ENCODE peak calls at places on chromosomes 2 and 18, in nine cellular contexts. M, F, O, T, W, P, K, N and L are unnamed samples.
A peak's percentile ranks its signal among the peaks of the same experiment; 100 is the strongest.

GRCh38 chr2:163641986-163642385 is 93.8 kb downstream of the FIGN start:
- DNase-seq in M (no peak), F (no peak), O (no peak), T (no peak), W (no peak), P (peak; percentile 50), K (no peak), N (peak; percentile 41), L (no peak)

GRCh38 chr2:1731512-1731962 is 12.8 kb downstream of the PXDN start:
- DNase-seq in M (no peak), F (no peak), O (no peak), T (no peak), W (peak; percentile 66), P (peak; percentile 97), K (no peak), N (no peak), L (no peak)

GRCh38 chr2:207469380-207469779 is 60.4 kb upstream of the CREB1 start:
- DNase-seq in M (no peak), F (no peak), O (no peak), T (no peak), W (no peak), P (no peak), K (no peak), N (no peak), L (no peak)

GRCh38 chr2:223488814-223489213 is 113.3 kb downstream of the SCG2 start:
- DNase-seq in M (no peak), F (no peak), O (no peak), T (no peak), W (no peak), P (peak; percentile 91), K (no peak), N (peak; percentile 24), L (no peak)

GRCh38 chr18:7789853-7790552 is 222.9 kb downstream of the PTPRM start:
- DNase-seq in M (no peak), F (peak; percentile 25), O (no peak), T (no peak), W (no peak), P (peak; percentile 31), K (peak; percentile 92), N (peak; percentile 63), L (no peak)

GRCh38 chr2:96374211-96374951 is 38.8 kb downstream of the NCAPH start:
- DNase-seq in M (no peak), F (no peak), O (no peak), T (no peak), W (no peak), P (peak; percentile 28), K (no peak), N (peak; percentile 66), L (no peak)

GRCh38 chr2:46188041-46188715 is 109.0 kb upstream of the EPAS1 start:
- DNase-seq in M (no peak), F (no peak), O (no peak), T (no peak), W (no peak), P (no peak), K (no peak), N (peak; percentile 12), L (no peak)

GRCh38 chr2:200415455-200415854 is 94.4 kb downstream of the KCTD18 start:
- DNase-seq in M (no peak), F (no peak), O (no peak), T (no peak), W (no peak), P (no peak), K (no peak), N (no peak), L (no peak)

GRCh38 chr2:55056024-55056521 is 5.8 kb upstream of the RTN4 start:
- DNase-seq in M (no peak), F (peak; percentile 12), O (no peak), T (no peak), W (no peak), P (no peak), K (peak; percentile 32), N (peak; percentile 56), L (no peak)

GRCh38 chr2:9207641-9208301 is 1.2 kb downstream of the ASAP2 start:
- DNase-seq in M (no peak), F (peak; percentile 29), O (no peak), T (no peak), W (no peak), P (no peak), K (peak; percentile 75), N (peak; percentile 38), L (no peak)

GRCh38 chr2:231034291-231034882 is 2.9 kb upstream of the C2orf72 start:
- DNase-seq in M (no peak), F (no peak), O (peak; percentile 15), T (no peak), W (no peak), P (no peak), K (no peak), N (no peak), L (no peak)

GRCh38 chr18:49690307-49690706 is 123.0 kb downstream of the ACAA2 start:
- DNase-seq in M (no peak), F (peak; percentile 3), O (no peak), T (peak; percentile 49), W (no peak), P (peak; percentile 98), K (no peak), N (peak; percentile 95), L (peak; percentile 90)

GRCh38 chr2:160365691-160366367 is 127.8 kb downstream of the RBMS1 start:
- DNase-seq in M (no peak), F (no peak), O (no peak), T (no peak), W (peak; percentile 81), P (peak; percentile 37), K (no peak), N (peak; percentile 64), L (no peak)

GRCh38 chr2:144598906-144599305 is 79.0 kb upstream of the ZEB2 start:
- DNase-seq in M (no peak), F (no peak), O (no peak), T (no peak), W (no peak), P (no peak), K (no peak), N (no peak), L (no peak)

GRCh38 chr18:13502585-13502984 is 223.8 kb downstream of the FAM210A start:
- DNase-seq in M (no peak), F (no peak), O (no peak), T (no peak), W (peak; percentile 50), P (peak; percentile 35), K (no peak), N (no peak), L (no peak)

GRCh38 chr2:205020673-205021072 is 475.4 kb downstream of the PARD3B start:
- DNase-seq in M (no peak), F (no peak), O (no peak), T (no peak), W (no peak), P (no peak), K (no peak), N (no peak), L (no peak)

GRCh38 chr2:205025580-205026240 is 480.4 kb downstream of the PARD3B start:
- DNase-seq in M (no peak), F (no peak), O (no peak), T (no peak), W (no peak), P (no peak), K (no peak), N (no peak), L (no peak)

GRCh38 chr2:205030695-205031094 is 485.4 kb downstream of the PARD3B start:
- DNase-seq in M (no peak), F (no peak), O (no peak), T (no peak), W (no peak), P (no peak), K (no peak), N (no peak), L (no peak)

GRCh38 chr2:205022751-205023150 is 477.5 kb downstream of the PARD3B start:
- DNase-seq in M (no peak), F (no peak), O (no peak), T (no peak), W (no peak), P (no peak), K (no peak), N (no peak), L (no peak)

GRCh38 chr2:205024822-205025518 is 479.7 kb downstream of the PARD3B start:
- DNase-seq in M (no peak), F (peak; percentile 43), O (no peak), T (peak; percentile 82), W (peak; percentile 77), P (peak; percentile 98), K (no peak), N (peak; percentile 93), L (peak; percentile 79)
- H3K4me3 ChIP-seq in M (no peak overlapping the region), F (peak overlapping the region; percentile 43), O (no peak overlapping the region), T (peak overlapping the region; percentile 13), W (peak overlapping the region; percentile 26), P (no peak overlapping the region), K (no peak overlapping the region), N (no peak overlapping the region), L (peak overlapping the region; percentile 48)

GRCh38 chr2:12321017-12321641 is 395.6 kb upstream of the TRIB2 start:
- DNase-seq in M (no peak), F (no peak), O (no peak), T (peak; percentile 82), W (peak; percentile 81), P (peak; percentile 99), K (no peak), N (peak; percentile 97), L (peak; percentile 79)
- TF ChIP-seq CTCF in M (no peak), F (no peak), O (no peak), T (no peak), W (no peak), P (peak; percentile 10), K (no peak), N (no peak), L (peak; percentile 25)

DNA sequence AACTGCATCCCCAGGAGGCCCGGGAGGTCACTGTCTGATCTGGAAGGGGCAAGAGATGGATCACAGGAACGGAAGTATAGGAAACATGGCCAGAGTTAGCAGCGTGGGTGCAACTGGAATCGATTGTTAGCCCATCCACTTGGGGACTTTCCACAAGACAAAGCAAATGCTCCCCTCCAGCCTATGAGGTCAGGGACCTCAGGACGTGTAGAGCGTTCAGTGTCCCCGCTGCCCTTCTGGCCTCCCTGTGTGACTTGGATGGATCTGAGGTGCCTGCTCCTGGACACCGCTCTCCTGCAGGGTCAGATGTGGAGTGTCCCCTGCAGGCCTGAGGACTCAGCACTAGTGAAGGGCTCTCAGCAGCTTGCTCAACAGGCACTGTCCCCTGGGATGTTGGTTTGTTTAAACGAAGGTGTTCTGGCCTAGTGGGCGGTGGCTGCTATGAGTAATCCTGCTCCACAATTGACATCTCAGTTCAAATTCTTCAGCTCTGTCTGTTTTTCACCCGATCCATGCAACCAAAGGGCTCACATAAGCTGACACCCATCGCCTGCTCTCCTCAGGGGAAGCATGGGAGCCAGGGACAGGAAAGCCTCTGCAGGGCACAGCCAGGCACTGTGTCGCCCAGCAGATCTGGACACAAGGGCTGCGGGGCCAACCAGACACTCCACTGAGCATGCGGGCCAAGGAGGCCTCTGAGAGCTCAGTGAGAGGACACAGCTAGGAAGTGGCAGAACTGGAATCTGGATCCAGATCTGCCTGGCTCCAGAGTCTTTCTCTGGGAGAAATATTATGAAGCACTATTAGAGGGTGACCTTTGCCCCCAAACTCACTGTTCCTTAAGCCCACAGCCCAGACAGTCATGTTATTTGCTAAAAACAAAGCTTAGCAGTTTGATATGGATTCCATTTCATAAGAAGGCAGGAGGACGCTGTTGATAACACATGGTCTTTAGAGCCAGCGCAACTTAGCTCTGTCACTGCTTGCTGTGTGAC is 78.5 kb downstream of the RHOB start:
- DNase-seq in M (peak; percentile 62), F (peak; percentile 68), O (peak; percentile 89), T (no peak), W (peak; percentile 89), P (peak; percentile 46), K (no peak), N (peak; percentile 77), L (no peak)
- H3K4me3 ChIP-seq in M (no peak overlapping the region), F (no peak overlapping the region), O (peak overlapping the region; percentile 38), T (no peak overlapping the region), W (no peak overlapping the region), P (no peak overlapping the region), K (no peak overlapping the region), N (no peak overlapping the region), L (no peak overlapping the region)

GRCh38 chr2:62705859-62706720 is 577 bp downstream of the EHBP1 start:
- DNase-seq in M (no peak), F (peak; percentile 59), O (peak; percentile 54), T (no peak), W (peak; percentile 89), P (peak; percentile 35), K (peak; percentile 77), N (peak; percentile 56), L (no peak)
- TF ChIP-seq CTCF in M (peak; percentile 47), F (peak; percentile 44), O (peak; percentile 32), T (peak; percentile 22), W (peak; percentile 53), P (peak; percentile 15), K (peak; percentile 20), N (peak; percentile 30), L (peak; percentile 38)